ENCODE peak calls at places on chromosomes 16 and 17, in five cellular contexts. One of them, this sample, is unnamed.

GRCh38 chr17:7313890-7314718 is 1.1 kb downstream of the GPS2 start:
- DNase-seq in lung: no peak
- DNase-seq in neural crest cell: no peak
- DNase-seq in GM10248: no peak
- DNase-seq in cardiac muscle cell: no peak
- DNase-seq in this sample: no peak

GRCh38 chr16:22297871-22298733 is 893 bp downstream of the POLR3E start:
- DNase-seq in cardiac muscle cell: peak; percentile 83
- DNase-seq in lung: peak; percentile 69
- DNase-seq in GM10248: peak; percentile 70
- DNase-seq in neural crest cell: peak; percentile 58
- DNase-seq in this sample: peak; percentile 65

GRCh38 chr17:67074781-67075180 is 30.4 kb downstream of the CACNG1 start:
- DNase-seq in cardiac muscle cell: no peak
- DNase-seq in lung: no peak
- DNase-seq in neural crest cell: no peak
- DNase-seq in GM10248: no peak
- DNase-seq in this sample: no peak

GRCh38 chr16:31029272-31029671 is 4.1 kb upstream of the STX4 start:
- DNase-seq in GM10248: no peak
- DNase-seq in lung: no peak
- DNase-seq in cardiac muscle cell: no peak
- DNase-seq in neural crest cell: no peak
- DNase-seq in this sample: no peak

GRCh38 chr16:27625050-27625697 is 75.2 kb downstream of the KATNIP start:
- DNase-seq in cardiac muscle cell: no peak
- DNase-seq in lung: no peak
- DNase-seq in GM10248: no peak
- DNase-seq in neural crest cell: no peak
- DNase-seq in this sample: no peak

GRCh38 chr17:36936455-36936934 is 780 bp upstream of the LHX1 start:
- DNase-seq in cardiac muscle cell: peak; percentile 81
- DNase-seq in neural crest cell: peak; percentile 55
- DNase-seq in GM10248: no peak
- DNase-seq in lung: no peak
- DNase-seq in this sample: peak; percentile 93

GRCh38 chr16:85475233-85475632 is 137.9 kb upstream of the GSE1 start:
- DNase-seq in neural crest cell: no peak
- DNase-seq in lung: no peak
- DNase-seq in GM10248: no peak
- DNase-seq in cardiac muscle cell: no peak
- DNase-seq in this sample: no peak

GRCh38 chr17:28406478-28406824 is 439 bp upstream of the SLC46A1 start:
- DNase-seq in lung: no peak
- DNase-seq in cardiac muscle cell: no peak
- DNase-seq in GM10248: no peak
- DNase-seq in neural crest cell: no peak
- DNase-seq in this sample: peak; percentile 70

GRCh38 chr17:17479209-17479608 is 2.4 kb downstream of the MED9 start:
- DNase-seq in lung: no peak
- DNase-seq in neural crest cell: no peak
- DNase-seq in cardiac muscle cell: no peak
- DNase-seq in GM10248: no peak
- DNase-seq in this sample: no peak

GRCh38 chr17:73288534-73289302 is 23.1 kb downstream of the CDC42EP4 start:
- DNase-seq in neural crest cell: no peak
- DNase-seq in cardiac muscle cell: no peak
- DNase-seq in lung: peak; percentile 51
- DNase-seq in GM10248: no peak
- DNase-seq in this sample: no peak

GRCh38 chr16:55703003-55704001 is 47.5 kb downstream of the SLC6A2 start:
- DNase-seq in cardiac muscle cell: peak; percentile 70
- DNase-seq in lung: no peak
- DNase-seq in neural crest cell: peak; percentile 26
- DNase-seq in GM10248: peak; percentile 32
- DNase-seq in this sample: no peak

GRCh38 chr16:52117171-52117570 is 429.8 kb downstream of the TOX3 start:
- DNase-seq in lung: no peak
- DNase-seq in GM10248: no peak
- DNase-seq in cardiac muscle cell: no peak
- DNase-seq in neural crest cell: no peak
- DNase-seq in this sample: no peak

GRCh38 chr17:48261297-48261880 is 153.8 kb downstream of the SNX11 start:
- DNase-seq in lung: no peak
- DNase-seq in GM10248: no peak
- DNase-seq in neural crest cell: peak; percentile 6
- DNase-seq in cardiac muscle cell: peak; percentile 18
- DNase-seq in this sample: peak; percentile 93

GRCh38 chr16:85371948-85372347 is 241.2 kb upstream of the GSE1 start:
- DNase-seq in cardiac muscle cell: no peak
- DNase-seq in neural crest cell: no peak
- DNase-seq in GM10248: no peak
- DNase-seq in lung: no peak
- DNase-seq in this sample: no peak

GRCh38 chr16:84483882-84484565 is 20.4 kb downstream of the MEAK7 start:
- DNase-seq in lung: no peak
- DNase-seq in GM10248: no peak
- DNase-seq in neural crest cell: no peak
- DNase-seq in cardiac muscle cell: no peak
- DNase-seq in this sample: no peak

GRCh38 chr17:43578699-43579569 is 32.8 kb upstream of the ETV4 start:
- DNase-seq in cardiac muscle cell: no peak
- DNase-seq in neural crest cell: no peak
- DNase-seq in GM10248: peak; percentile 64
- DNase-seq in lung: no peak
- DNase-seq in this sample: peak; percentile 70

GRCh38 chr17:80789356-80789902 is 202.2 kb upstream of the CHMP6 start:
- DNase-seq in GM10248: peak; percentile 44
- DNase-seq in lung: no peak
- DNase-seq in neural crest cell: no peak
- DNase-seq in cardiac muscle cell: no peak
- DNase-seq in this sample: peak; percentile 19

GRCh38 chr16:29729116-29729521 is 16.7 kb downstream of the C16orf54 start:
- DNase-seq in GM10248: no peak
- DNase-seq in neural crest cell: no peak
- DNase-seq in cardiac muscle cell: peak; percentile 65
- DNase-seq in lung: no peak
- DNase-seq in this sample: no peak

GRCh38 chr17:57269598-57270255 is 13.4 kb downstream of the MSI2 start:
- DNase-seq in neural crest cell: no peak
- DNase-seq in cardiac muscle cell: no peak
- DNase-seq in GM10248: no peak
- DNase-seq in lung: no peak
- DNase-seq in this sample: no peak

GRCh38 chr17:82320956-82321927 is 3.8 kb upstream of the CD7 start:
- DNase-seq in lung: no peak
- DNase-seq in GM10248: peak; percentile 83
- DNase-seq in neural crest cell: peak; percentile 41
- DNase-seq in cardiac muscle cell: peak; percentile 57
- DNase-seq in this sample: peak; percentile 75

GRCh38 chr17:66737524-66737923 is 97.4 kb upstream of the CACNG5 start:
- DNase-seq in lung: no peak
- DNase-seq in neural crest cell: peak; percentile 37
- DNase-seq in cardiac muscle cell: peak; percentile 47
- DNase-seq in GM10248: no peak
- DNase-seq in this sample: peak; percentile 79

GRCh38 chr17:81115749-81116464 is 49.4 kb upstream of the PVALEF start:
- DNase-seq in lung: no peak
- DNase-seq in GM10248: no peak
- DNase-seq in neural crest cell: no peak
- DNase-seq in cardiac muscle cell: no peak
- DNase-seq in this sample: no peak

GRCh38 chr17:31654936-31655335 is 204.1 kb downstream of the COPRS start:
- DNase-seq in cardiac muscle cell: no peak
- DNase-seq in neural crest cell: no peak
- DNase-seq in GM10248: no peak
- DNase-seq in lung: no peak
- DNase-seq in this sample: no peak

DNA sequence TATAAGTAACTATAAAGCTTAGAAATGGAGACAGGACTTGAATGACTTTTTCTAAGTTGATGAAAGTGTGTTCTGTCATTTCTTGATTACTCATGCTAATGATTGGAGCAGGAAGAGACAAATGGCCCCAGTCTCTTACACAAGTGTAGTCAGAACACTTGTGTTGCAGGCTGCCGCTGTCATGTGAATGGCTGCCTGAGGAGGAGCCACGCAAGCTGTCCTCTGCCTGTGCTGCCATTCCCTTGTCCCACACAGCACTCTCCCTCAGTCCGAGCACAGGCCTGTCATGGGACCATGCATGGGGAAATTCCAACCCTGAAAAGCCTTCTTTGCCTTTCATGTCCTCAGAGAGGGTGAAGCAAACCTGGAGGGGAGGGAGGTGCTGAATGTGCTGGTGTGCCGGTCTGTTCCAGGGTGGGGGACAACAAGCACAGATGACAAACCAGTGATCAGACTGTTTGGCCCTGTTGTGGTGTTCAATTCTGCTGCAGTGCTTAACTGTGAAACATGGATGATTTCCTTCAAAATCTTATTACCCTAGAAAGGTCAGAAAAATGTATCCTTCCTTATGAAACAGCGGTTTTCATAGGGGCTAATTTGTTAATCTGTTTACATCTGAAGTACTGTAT is 109.4 kb downstream of the MRTFB start:
- DNase-seq in neural crest cell: no peak
- DNase-seq in GM10248: no peak
- DNase-seq in lung: no peak
- DNase-seq in cardiac muscle cell: peak; percentile 46
- DNase-seq in this sample: peak; percentile 49
- TF ChIP-seq CTCF in neural crest cell: no peak
- TF ChIP-seq CTCF in GM10248: no peak
- TF ChIP-seq CTCF in lung: no peak
- TF ChIP-seq CTCF in cardiac muscle cell: no peak
- TF ChIP-seq CTCF in this sample: no peak

GRCh38 chr16:2427526-2427925 is 1.7 kb upstream of the CCNF start:
- DNase-seq in GM10248: no peak
- DNase-seq in lung: no peak
- DNase-seq in cardiac muscle cell: no peak
- DNase-seq in neural crest cell: no peak
- DNase-seq in this sample: no peak

GRCh38 chr16:2428787-2429036 is 535 bp upstream of the CCNF start:
- DNase-seq in lung: no peak
- DNase-seq in cardiac muscle cell: no peak
- DNase-seq in neural crest cell: no peak
- DNase-seq in GM10248: no peak
- DNase-seq in this sample: no peak

GRCh38 chr16:2428051-2428786 is 1.0 kb upstream of the CCNF start:
- DNase-seq in GM10248: peak; percentile 69
- DNase-seq in cardiac muscle cell: peak; percentile 26
- DNase-seq in lung: peak; percentile 32
- DNase-seq in neural crest cell: peak; percentile 33
- DNase-seq in this sample: peak; percentile 76

GRCh38 chr16:2429771-2430663 is 770 bp downstream of the CCNF start:
- DNase-seq in neural crest cell: no peak
- DNase-seq in cardiac muscle cell: peak; percentile 36
- DNase-seq in lung: no peak
- DNase-seq in GM10248: peak; percentile 59
- DNase-seq in this sample: no peak

DNA sequence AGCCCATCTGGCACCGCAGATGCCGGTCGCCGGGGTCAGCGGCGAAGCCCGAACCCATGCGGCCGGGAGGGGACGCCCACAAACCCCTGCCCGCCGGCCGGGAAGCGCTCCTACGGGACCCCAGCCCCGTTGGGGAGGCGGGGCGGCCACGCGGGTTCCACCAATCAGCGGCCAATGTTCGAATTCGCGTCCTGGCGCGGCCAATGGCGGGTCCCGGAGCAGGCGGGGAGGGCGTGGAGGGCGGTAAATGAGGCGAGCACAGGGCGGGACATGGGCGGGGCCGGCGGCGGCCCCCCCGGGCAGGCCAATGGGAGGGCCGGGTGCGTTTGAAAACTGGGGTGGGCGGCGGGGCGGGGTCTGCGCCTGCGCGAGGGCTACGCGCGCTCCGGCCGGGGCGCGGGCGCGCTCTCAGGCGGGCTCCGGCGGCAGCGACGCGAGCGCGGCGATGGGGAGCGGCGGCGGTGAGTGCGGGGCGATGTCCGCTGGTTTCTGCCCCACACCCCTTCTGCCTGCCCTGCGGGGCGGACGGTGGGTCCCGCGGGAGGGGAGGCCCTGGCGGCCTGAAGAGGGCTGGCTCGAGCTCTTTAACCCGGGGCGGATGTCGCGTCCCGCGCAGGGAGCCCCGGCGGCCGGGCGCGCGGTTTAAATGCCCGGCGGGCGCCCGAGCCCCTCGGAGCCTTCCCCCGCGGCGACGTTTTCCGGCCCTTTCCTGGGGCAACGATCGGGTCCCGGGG is at the start of gene CCNF:
- DNase-seq in cardiac muscle cell: peak; percentile 96
- DNase-seq in neural crest cell: peak; percentile 98
- DNase-seq in lung: peak; percentile 97
- DNase-seq in GM10248: peak; percentile 100
- DNase-seq in this sample: peak; percentile 98
- TF ChIP-seq CTCF in cardiac muscle cell: no peak
- TF ChIP-seq CTCF in neural crest cell: peak; percentile 20
- TF ChIP-seq CTCF in lung: no peak
- TF ChIP-seq CTCF in GM10248: no peak
- TF ChIP-seq CTCF in this sample: no peak

GRCh38 chr17:65290616-65291015 is 153.4 kb downstream of the RGS9 start:
- DNase-seq in GM10248: no peak
- DNase-seq in lung: no peak
- DNase-seq in neural crest cell: no peak
- DNase-seq in cardiac muscle cell: no peak
- DNase-seq in this sample: no peak
- TF ChIP-seq CTCF in GM10248: no peak
- TF ChIP-seq CTCF in lung: no peak
- TF ChIP-seq CTCF in neural crest cell: no peak
- TF ChIP-seq CTCF in cardiac muscle cell: no peak
- TF ChIP-seq CTCF in this sample: no peak

GRCh38 chr16:87780385-87780989 is 14.7 kb upstream of the KLHDC4 start:
- DNase-seq in lung: peak; percentile 59
- DNase-seq in cardiac muscle cell: no peak
- DNase-seq in GM10248: peak; percentile 59
- DNase-seq in neural crest cell: no peak
- DNase-seq in this sample: no peak
- TF ChIP-seq CTCF in lung: no peak
- TF ChIP-seq CTCF in cardiac muscle cell: no peak
- TF ChIP-seq CTCF in GM10248: peak; percentile 8
- TF ChIP-seq CTCF in neural crest cell: no peak
- TF ChIP-seq CTCF in this sample: no peak

GRCh38 chr16:1193825-1194581 is 31.1 kb downstream of the TPSG1 start:
- DNase-seq in neural crest cell: no peak
- DNase-seq in lung: no peak
- DNase-seq in GM10248: no peak
- DNase-seq in cardiac muscle cell: no peak
- DNase-seq in this sample: no peak
- TF ChIP-seq CTCF in neural crest cell: no peak
- TF ChIP-seq CTCF in lung: no peak
- TF ChIP-seq CTCF in GM10248: no peak
- TF ChIP-seq CTCF in cardiac muscle cell: no peak
- TF ChIP-seq CTCF in this sample: no peak

GRCh38 chr17:45425984-45426413 is 6.7 kb downstream of the ARHGAP27 start:
- DNase-seq in cardiac muscle cell: no peak
- DNase-seq in GM10248: no peak
- DNase-seq in neural crest cell: no peak
- DNase-seq in lung: no peak
- DNase-seq in this sample: peak; percentile 48
- TF ChIP-seq CTCF in cardiac muscle cell: no peak
- TF ChIP-seq CTCF in GM10248: no peak
- TF ChIP-seq CTCF in neural crest cell: no peak
- TF ChIP-seq CTCF in lung: no peak
- TF ChIP-seq CTCF in this sample: no peak

GRCh38 chr17:1203111-1203966 is 23.6 kb upstream of the ABR start:
- DNase-seq in neural crest cell: peak; percentile 74
- DNase-seq in GM10248: peak; percentile 78
- DNase-seq in lung: peak; percentile 65
- DNase-seq in cardiac muscle cell: peak; percentile 68
- DNase-seq in this sample: peak; percentile 92
- TF ChIP-seq CTCF in neural crest cell: no peak
- TF ChIP-seq CTCF in GM10248: no peak
- TF ChIP-seq CTCF in lung: no peak
- TF ChIP-seq CTCF in cardiac muscle cell: no peak
- TF ChIP-seq CTCF in this sample: no peak